ENCODE peak calls at places on chromosome 6, in ten cellular contexts. L is type B pancreatic cell; Q is AG10803; A is right lobe of liver; J is NCI-H1694; F is aorta; K is brain microvascular endothelial cell; C is mesenchymal stem cell; O is AG20443; Z is stimulated activated CD8-positive, alpha-beta memory T cell treated with anti-CD3 and anti-CD28 coated beads, Interleukin-4, amount 100 ng/mL, for 4 hours. I is an unnamed sample.
A peak's percentile ranks its signal among the peaks of the same experiment; 100 is the strongest.

GRCh38 chr6:122869437-122870024 is 80.5 kb downstream of the SMPDL3A start:
- DNase-seq in K (peak; percentile 45), C (peak; percentile 60), A (peak; percentile 23), O (peak; percentile 65), J (peak; percentile 37), Z (no peak), L (no peak), F (no peak), Q (peak; percentile 45), I (peak; percentile 35)

GRCh38 chr6:13234130-13234529 is 94.2 kb downstream of the TBC1D7 start:
- DNase-seq in O (peak; percentile 51), J (no peak), Q (peak; percentile 85), Z (no peak), F (no peak), A (no peak), L (no peak), C (no peak), K (no peak), I (no peak)

GRCh38 chr6:131136021-131136847 is 967 bp downstream of the AKAP7 start:
- DNase-seq in O (peak; percentile 57), Q (peak; percentile 28), C (peak; percentile 9), F (no peak), L (no peak), A (no peak), J (no peak), Z (no peak), K (peak; percentile 46), I (peak; percentile 34)

GRCh38 chr6:72374864-72375263 is 247.0 kb upstream of the KCNQ5 start:
- DNase-seq in C (no peak), J (no peak), Q (no peak), L (no peak), A (no peak), O (no peak), F (no peak), Z (no peak), K (peak; percentile 12), I (no peak)

GRCh38 chr6:1870902-1871301 is 261.2 kb downstream of the FOXC1 start:
- DNase-seq in J (no peak), F (no peak), C (no peak), L (no peak), O (no peak), Q (no peak), K (no peak), A (no peak), Z (no peak), I (no peak)

GRCh38 chr6:161023316-161023715 is 31.7 kb downstream of the MAP3K4 start:
- DNase-seq in F (no peak), L (no peak), Q (peak; percentile 69), J (no peak), C (peak; percentile 51), O (peak; percentile 18), A (no peak), K (no peak), Z (no peak), I (no peak)

GRCh38 chr6:47075168-47075567 is 33.0 kb upstream of the ADGRF1 start:
- DNase-seq in L (no peak), A (no peak), J (no peak), K (no peak), Q (no peak), F (no peak), O (no peak), C (no peak), Z (no peak), I (no peak)

GRCh38 chr6:107534762-107535161 is 44.8 kb downstream of the SOBP start:
- DNase-seq in A (no peak), J (no peak), O (no peak), L (no peak), Q (no peak), F (no peak), C (no peak), Z (no peak), K (no peak), I (no peak)

GRCh38 chr6:3455121-3455489 is 1.7 kb downstream of the SLC22A23 start:
- DNase-seq in Q (no peak), F (no peak), C (no peak), O (no peak), K (no peak), L (no peak), Z (no peak), J (no peak), A (peak; percentile 58), I (no peak)

GRCh38 chr6:7827142-7827541 is 83.4 kb downstream of the TXNDC5 start:
- DNase-seq in O (peak; percentile 59), Q (peak; percentile 63), L (no peak), Z (no peak), A (no peak), C (no peak), K (peak; percentile 25), F (no peak), J (no peak), I (no peak)

GRCh38 chr6:105879902-105880547 is 206.1 kb upstream of the PRDM1 start:
- DNase-seq in J (no peak), A (peak; percentile 46), L (no peak), C (no peak), Q (no peak), F (no peak), K (no peak), O (no peak), Z (no peak), I (no peak)

GRCh38 chr6:474454-475185 is 83.1 kb downstream of the IRF4 start:
- DNase-seq in C (no peak), J (no peak), L (no peak), K (peak; percentile 21), O (no peak), Z (peak; percentile 67), Q (no peak), A (no peak), F (no peak), I (no peak)

GRCh38 chr6:30972816-30973215 is 10.7 kb upstream of the MUC21 start:
- DNase-seq in A (no peak), F (no peak), L (no peak), Q (no peak), K (no peak), O (no peak), C (no peak), J (no peak), Z (no peak), I (no peak)

GRCh38 chr6:126701799-126702198 is 361.9 kb downstream of the CENPW start:
- DNase-seq in L (no peak), Z (no peak), K (no peak), A (no peak), C (no peak), O (no peak), Q (no peak), F (no peak), J (no peak), I (no peak)

GRCh38 chr6:20539387-20539786 is 5.1 kb downstream of the CDKAL1 start:
- DNase-seq in C (no peak), O (no peak), F (no peak), L (no peak), Z (no peak), J (no peak), Q (no peak), K (no peak), A (no peak), I (no peak)

GRCh38 chr6:36735110-36735971 is 37.7 kb downstream of the RAB44 start:
- DNase-seq in O (peak; percentile 94), A (peak; percentile 87), Q (peak; percentile 90), J (no peak), C (peak; percentile 40), Z (no peak), K (peak; percentile 53), F (peak; percentile 94), L (no peak), I (peak; percentile 76)

GRCh38 chr6:169324086-169324485 is 70.4 kb upstream of the THBS2 start:
- DNase-seq in Q (no peak), A (no peak), C (no peak), K (no peak), Z (no peak), L (no peak), J (no peak), O (no peak), F (no peak), I (no peak)

GRCh38 chr6:156559151-156559690 is 218.0 kb upstream of the ARID1B start:
- DNase-seq in A (no peak), F (no peak), C (no peak), Z (no peak), J (no peak), L (no peak), K (no peak), Q (no peak), O (no peak), I (no peak)